ENCODE peak calls at places on chromosomes 12 and 14, in six cellular contexts. B is fibroblast of mammary gland, E is Panc1, X is brain microvascular endothelial cell, F is fibroblast of lung, U is neural progenitor cell. D is an unnamed sample.
A peak's percentile ranks its signal among the peaks of the same experiment; 100 is the strongest.

GRCh38 chr14:86237733-86238132 is 707.8 kb downstream of the FLRT2 start:
- DNase-seq in E (no peak), F (no peak), X (no peak), U (peak; percentile 43), B (no peak), D (no peak)

GRCh38 chr12:51238037-51238509 is 553 bp upstream of the DAZAP2 start:
- DNase-seq in X (no peak), E (no peak), B (no peak), U (no peak), F (no peak), D (no peak)

GRCh38 chr12:57604454-57605307 is at the start of gene DTX3:
- DNase-seq in U (peak; percentile 66), E (no peak), F (peak; percentile 43), B (peak; percentile 19), X (peak; percentile 3), D (peak; percentile 22)

GRCh38 chr14:56887211-56887610 is 76.9 kb upstream of the OTX2 start:
- DNase-seq in B (no peak), F (no peak), E (no peak), X (no peak), U (peak; percentile 53), D (no peak)

GRCh38 chr14:80850197-80850814 is 91.2 kb downstream of the CEP128 start:
- DNase-seq in X (no peak), E (no peak), F (peak; percentile 76), U (peak; percentile 42), B (peak; percentile 67), D (peak; percentile 61)

GRCh38 chr14:52951730-52952481 is 1.1 kb upstream of the FERMT2 start:
- DNase-seq in U (peak; percentile 79), E (peak; percentile 55), F (peak; percentile 86), X (peak; percentile 78), B (peak; percentile 86), D (peak; percentile 86)

GRCh38 chr14:31881531-31882310 is 195.4 kb upstream of the ARHGAP5 start:
- DNase-seq in B (peak; percentile 62), X (no peak), E (no peak), F (no peak), U (no peak), D (peak; percentile 28)

GRCh38 chr14:93023039-93023438 is 92.7 kb downstream of the ITPK1 start:
- DNase-seq in B (peak; percentile 33), F (no peak), U (no peak), X (peak; percentile 36), E (no peak), D (no peak)

GRCh38 chr12:80041691-80042090 is 57.6 kb upstream of the OTOGL start:
- DNase-seq in B (peak; percentile 63), U (no peak), F (peak; percentile 80), X (no peak), E (no peak), D (peak; percentile 56)

GRCh38 chr12:124829008-124829707 is 34.5 kb downstream of the SCARB1 start:
- DNase-seq in B (peak; percentile 95), F (peak; percentile 87), U (no peak), E (peak; percentile 36), X (peak; percentile 96), D (peak; percentile 67)

GRCh38 chr14:106058342-106058741 is 532.0 kb downstream of the TMEM121 start:
- DNase-seq in X (no peak), B (no peak), E (no peak), F (no peak), U (no peak), D (no peak)

GRCh38 chr14:20327005-20327869 is 5.8 kb downstream of the CCNB1IP1 start:
- DNase-seq in F (peak; percentile 79), B (peak; percentile 83), U (peak; percentile 65), X (peak; percentile 42), E (peak; percentile 32), D (peak; percentile 74)

GRCh38 chr12:14614704-14615121 is 47.0 kb upstream of the PLBD1 start:
- DNase-seq in U (no peak), X (no peak), B (no peak), E (no peak), F (no peak), D (no peak)

GRCh38 chr12:42756841-42757661 is 167.5 kb upstream of the PRICKLE1 start:
- DNase-seq in B (peak; percentile 89), F (peak; percentile 57), X (peak; percentile 97), E (no peak), U (peak; percentile 76), D (peak; percentile 98)

GRCh38 chr12:21925296-21925913 is 15.8 kb downstream of the ABCC9 start:
- DNase-seq in B (no peak), X (peak; percentile 18), E (no peak), F (no peak), U (no peak), D (no peak)

GRCh38 chr12:67988600-67988999 is 647 bp upstream of the IFNG-AS1 start:
- DNase-seq in E (no peak), U (peak; percentile 35), B (no peak), X (no peak), F (no peak), D (no peak)

GRCh38 chr12:46794593-46795190 is 31.1 kb downstream of the SLC38A4 start:
- DNase-seq in F (no peak), B (no peak), U (no peak), X (no peak), E (no peak), D (no peak)

GRCh38 chr14:54567634-54568561 is 970 bp downstream of the SAMD4A start:
- DNase-seq in E (no peak), F (peak; percentile 54), B (peak; percentile 44), X (peak; percentile 20), U (peak; percentile 85), D (peak; percentile 55)

GRCh38 chr14:100271247-100271939 is 32.4 kb downstream of the YY1 start:
- DNase-seq in B (peak; percentile 25), U (no peak), E (no peak), F (peak; percentile 17), X (no peak), D (peak; percentile 19)

GRCh38 chr14:77024171-77024627 is 4.3 kb downstream of the IRF2BPL start:
- DNase-seq in X (no peak), F (peak; percentile 80), E (no peak), B (no peak), U (peak; percentile 88), D (peak; percentile 51)

GRCh38 chr12:100908501-100908900 is 113.9 kb downstream of the ANO4 start:
- DNase-seq in X (no peak), B (peak; percentile 95), E (no peak), F (peak; percentile 88), U (no peak), D (peak; percentile 58)

GRCh38 chr12:62459976-62460375 is 6.7 kb upstream of the MON2 start:
- DNase-seq in U (no peak), B (no peak), X (no peak), E (no peak), F (no peak), D (no peak)

GRCh38 chr12:131773582-131774221 is 54.5 kb upstream of the MMP17 start:
- DNase-seq in F (no peak), U (no peak), B (no peak), X (no peak), E (no peak), D (no peak)

GRCh38 chr14:20578325-20578724 is 9.5 kb downstream of the RNASE11 start:
- DNase-seq in E (no peak), B (no peak), X (no peak), U (peak; percentile 83), F (no peak), D (no peak)

GRCh38 chr12:7217475-7218069 is 28.1 kb downstream of the PEX5 start:
- DNase-seq in B (no peak), U (no peak), E (no peak), F (no peak), X (no peak), D (no peak)

DNA sequence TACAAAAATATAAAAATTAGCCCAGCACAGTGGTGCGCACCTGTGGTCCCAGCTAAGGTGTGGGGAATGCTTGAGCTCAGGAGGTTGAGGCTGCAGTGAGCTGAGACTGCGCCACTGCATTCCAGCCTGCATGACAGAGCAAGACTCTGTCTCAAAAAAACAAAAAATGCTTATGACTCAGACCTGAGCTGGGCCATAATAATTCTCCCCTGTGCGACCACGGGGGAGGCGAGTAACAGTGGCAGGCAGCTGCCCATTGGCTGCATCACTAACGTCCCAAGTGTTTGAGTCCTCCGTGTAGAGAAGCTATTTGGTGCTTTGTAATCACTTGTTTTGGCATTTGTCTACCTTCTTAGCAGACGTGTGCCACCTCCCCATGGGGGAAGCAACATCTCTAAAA is 24.9 kb downstream of the PSMC1 start:
- DNase-seq in F (peak; percentile 43), B (peak; percentile 78), E (no peak), X (peak; percentile 82), U (no peak), D (peak; percentile 79)
- H3K4me3 ChIP-seq in F (no peak overlapping the region), B (no peak overlapping the region), E (no peak overlapping the region), X (no peak overlapping the region), U (no peak overlapping the region), D (no peak overlapping the region)

GRCh38 chr12:65419284-65420072 is 141.0 kb downstream of the MSRB3 start:
- DNase-seq in E (no peak), X (no peak), U (no peak), B (no peak), F (no peak), D (no peak)
- TF ChIP-seq CTCF in E (no peak), X (no peak), U (no peak), B (no peak), F (no peak), D (no peak)

GRCh38 chr14:51328089-51328941 is 88.3 kb downstream of the TMX1 start:
- DNase-seq in U (no peak), F (peak; percentile 58), B (peak; percentile 77), X (peak; percentile 59), E (no peak), D (peak; percentile 85)
- H3K4me3 ChIP-seq in U (no peak overlapping the region), F (no peak overlapping the region), B (no peak overlapping the region), X (no peak overlapping the region), E (no peak overlapping the region), D (no peak overlapping the region)

DNA sequence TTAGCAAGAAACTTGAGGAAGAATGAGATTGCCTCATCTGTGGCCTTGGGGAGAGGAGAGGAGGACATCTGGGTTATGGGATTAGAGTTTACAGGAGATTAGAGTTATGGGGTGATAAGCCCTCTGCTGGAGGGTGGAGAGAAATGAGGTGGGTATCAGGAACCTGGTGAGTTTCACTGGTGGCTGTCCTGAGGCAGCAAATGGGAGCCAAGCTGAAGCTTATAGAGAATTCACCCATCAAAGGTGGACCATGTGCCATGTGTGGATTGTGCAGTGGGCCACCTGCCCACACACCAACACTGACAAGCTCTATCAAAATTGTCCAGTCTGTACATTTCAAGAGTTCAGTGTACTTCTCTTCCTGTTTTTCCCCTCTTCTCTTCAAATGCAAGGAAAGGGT is 135.3 kb downstream of the AEBP2 start:
- DNase-seq in X (no peak), E (no peak), B (no peak), F (no peak), U (no peak), D (no peak)
- TF ChIP-seq CTCF in X (peak; percentile 38), E (peak; percentile 22), B (peak; percentile 9), F (no peak), U (no peak), D (peak; percentile 23)

DNA sequence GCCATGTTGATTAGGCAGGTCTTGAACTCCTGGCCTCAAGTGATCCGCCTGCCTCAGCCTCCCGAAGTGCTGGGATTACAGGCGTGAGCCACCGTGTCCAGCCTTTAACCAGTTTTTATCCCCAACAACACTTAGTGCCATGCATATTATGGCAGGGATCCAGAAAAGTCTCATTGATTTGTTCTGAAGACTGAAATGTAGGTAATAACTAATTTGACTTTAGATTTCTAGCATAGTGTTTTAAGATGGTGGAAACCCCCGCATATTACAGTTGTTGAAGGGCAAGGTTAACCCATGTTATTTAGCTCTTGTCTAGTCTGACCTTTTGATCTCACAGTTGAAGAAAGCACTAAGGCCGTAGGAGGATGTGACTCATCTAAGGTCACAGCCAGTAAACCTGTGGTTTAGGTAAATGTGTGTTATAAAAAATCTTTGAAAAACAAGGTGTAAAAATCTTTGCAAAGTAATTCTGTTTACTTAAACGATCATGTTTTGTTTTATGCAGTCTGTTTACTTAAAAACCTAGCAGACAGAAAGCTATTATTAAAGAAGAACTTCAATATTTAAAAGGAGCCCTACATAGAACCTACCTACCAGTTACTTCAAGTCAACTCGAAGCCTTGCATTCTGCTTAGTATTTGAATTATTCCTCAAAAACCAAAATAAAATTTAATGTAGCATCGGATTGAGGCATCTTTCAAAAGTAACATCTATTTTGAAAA is 24.8 kb downstream of the BICDL1 start:
- DNase-seq in B (no peak), E (peak; percentile 33), U (no peak), F (no peak), X (no peak), D (no peak)
- H3K4me3 ChIP-seq in B (no peak overlapping the region), E (no peak overlapping the region), U (no peak overlapping the region), F (no peak overlapping the region), X (no peak overlapping the region), D (no peak overlapping the region)